ENCODE peak calls at places on chromosome 6, in six cellular contexts. D is stomach, F is esophagus muscularis mucosa, U is SK-N-SH, N is HepG2, A is transverse colon. W is an unnamed sample.

GRCh38 chr6:113067612-113068262 is 720.6 kb downstream of the RFPL4B start:
- DNase-seq in U (no peak), D (no peak), N (no peak), F (no peak), A (no peak), W (no peak)

GRCh38 chr6:36956111-36956820 is 1.7 kb downstream of the PI16 start:
- DNase-seq in U (no peak), F (no peak), A (no peak), N (no peak), D (peak), W (peak)

GRCh38 chr6:7106752-7107577 is 796 bp upstream of the RREB1 start:
- DNase-seq in U (no peak), A (peak), F (no peak), N (no peak), D (no peak), W (peak)

GRCh38 chr6:127518212-127518709 is 874 bp downstream of the MTCL3 start:
- DNase-seq in U (peak), A (no peak), N (no peak), F (no peak), D (no peak), W (no peak)

GRCh38 chr6:42339991-42340401 is 111.7 kb downstream of the TRERF1 start:
- DNase-seq in F (no peak), U (no peak), D (no peak), A (no peak), N (no peak), W (no peak)

GRCh38 chr6:136723780-136724179 is 68.5 kb downstream of the MAP3K5 start:
- DNase-seq in F (no peak), A (no peak), D (no peak), N (no peak), U (no peak), W (no peak)

GRCh38 chr6:117395164-117395563 is 30.6 kb downstream of the ROS1 start:
- DNase-seq in U (no peak), F (no peak), D (no peak), A (no peak), N (no peak), W (no peak)

GRCh38 chr6:144731229-144731628 is 446.1 kb downstream of the UTRN start:
- DNase-seq in A (no peak), F (no peak), D (no peak), N (no peak), U (no peak), W (no peak)

GRCh38 chr6:46329568-46329967 is 158.8 kb upstream of the ENPP5 start:
- DNase-seq in A (no peak), N (no peak), F (no peak), U (no peak), D (no peak), W (no peak)

GRCh38 chr6:141677598-141678211 is 455.0 kb upstream of the GJE1 start:
- DNase-seq in N (peak), U (peak), A (no peak), D (no peak), F (no peak), W (no peak)

GRCh38 chr6:164106345-164106769 is 691.8 kb downstream of the QKI start:
- DNase-seq in F (no peak), N (peak), A (no peak), U (peak), D (no peak), W (peak)

GRCh38 chr6:148857817-148858390 is 111.1 kb downstream of the UST start:
- DNase-seq in A (no peak), D (no peak), F (no peak), N (no peak), U (no peak), W (no peak)

GRCh38 chr6:107917468-107918375 is 40.3 kb downstream of the SEC63 start:
- DNase-seq in U (no peak), A (no peak), D (no peak), N (no peak), F (no peak), W (no peak)

GRCh38 chr6:142419071-142419470 is 117.3 kb downstream of the ADGRG6 start:
- DNase-seq in F (no peak), N (no peak), U (no peak), A (no peak), D (no peak), W (no peak)

GRCh38 chr6:64301307-64302236 is 666.0 kb downstream of the PHF3 start:
- DNase-seq in A (peak), D (no peak), U (no peak), F (no peak), N (peak), W (no peak)

GRCh38 chr6:84763397-84764331 is 734 bp downstream of the TBX18 start:
- DNase-seq in F (no peak), D (no peak), A (no peak), U (peak), N (no peak), W (peak)

GRCh38 chr6:41767112-41767946 is 12.4 kb downstream of the FRS3 start:
- DNase-seq in N (peak), D (peak), A (peak), U (peak), F (no peak), W (peak)

GRCh38 chr6:1608222-1608975 is 1.3 kb upstream of the FOXC1 start:
- DNase-seq in A (no peak), F (no peak), N (no peak), U (no peak), D (no peak), W (no peak)

GRCh38 chr6:107646176-107646575 is 156.3 kb downstream of the SOBP start:
- DNase-seq in F (no peak), U (no peak), D (peak), A (no peak), N (no peak), W (no peak)

GRCh38 chr6:130625825-130626500 is 201.2 kb upstream of the SMLR1 start:
- DNase-seq in D (no peak), U (no peak), F (no peak), N (no peak), A (no peak), W (no peak)

GRCh38 chr6:10976571-10976970 is 67.5 kb downstream of the ELOVL2 start:
- DNase-seq in D (no peak), U (no peak), A (no peak), N (no peak), F (peak), W (no peak)

GRCh38 chr6:142850653-142851434 is 94.1 kb downstream of the HIVEP2 start:
- DNase-seq in D (no peak), N (no peak), F (no peak), A (no peak), U (no peak), W (no peak)

GRCh38 chr6:14046476-14047068 is 71.0 kb upstream of the CD83 start:
- DNase-seq in F (no peak), D (peak), A (peak), N (peak), U (peak), W (peak)

GRCh38 chr6:83518946-83519489 is 6.7 kb downstream of the PRSS35 start:
- DNase-seq in F (no peak), D (no peak), U (peak), A (no peak), N (no peak), W (no peak)

GRCh38 chr6:154614101-154614500 is 103.6 kb upstream of the CNKSR3 start:
- DNase-seq in D (no peak), U (no peak), F (no peak), N (no peak), A (no peak), W (no peak)

GRCh38 chr6:16158943-16159557 is 30.2 kb downstream of the MYLIP start:
- DNase-seq in N (no peak), U (no peak), D (no peak), A (no peak), F (no peak), W (no peak)

GRCh38 chr6:101302593-101302992 is 90.9 kb upstream of the GRIK2 start:
- DNase-seq in N (no peak), D (no peak), U (no peak), A (no peak), F (no peak), W (no peak)

GRCh38 chr6:157648561-157648960 is 174.5 kb upstream of the SNX9 start:
- DNase-seq in A (no peak), F (no peak), D (no peak), U (no peak), N (no peak), W (no peak)

GRCh38 chr6:128039542-128039941 is 138.7 kb upstream of the THEMIS start:
- DNase-seq in D (no peak), A (no peak), F (no peak), U (no peak), N (no peak), W (no peak)

GRCh38 chr6:157014871-157015270 is 237.7 kb downstream of the ARID1B start:
- DNase-seq in N (no peak), F (no peak), U (no peak), A (no peak), D (no peak), W (no peak)

GRCh38 chr6:24078200-24078599 is 47.8 kb upstream of the NRSN1 start:
- DNase-seq in F (no peak), U (no peak), A (no peak), D (no peak), N (no peak), W (no peak)

GRCh38 chr6:40963019-40963418 is 76.0 kb downstream of the UNC5CL start:
- DNase-seq in F (peak), N (no peak), A (no peak), D (no peak), U (no peak), W (no peak)

GRCh38 chr6:79617521-79617941 is 13.6 kb upstream of the SH3BGRL2 start:
- DNase-seq in D (no peak), F (no peak), U (no peak), A (no peak), N (peak), W (no peak)

GRCh38 chr6:14984454-14984853 is 261.4 kb upstream of the JARID2 start:
- DNase-seq in A (peak), D (peak), F (no peak), N (peak), U (no peak), W (no peak)

GRCh38 chr6:107740496-107741190 is 83.5 kb downstream of the SCML4 start:
- DNase-seq in A (peak), U (no peak), N (no peak), D (no peak), F (peak), W (no peak)

GRCh38 chr6:110357696-110358535 is at the start of gene METTL24:
- DNase-seq in F (peak), D (peak), A (no peak), N (no peak), U (peak), W (peak)

GRCh38 chr6:111230351-111231077 is 143.2 kb downstream of the SLC16A10 start:
- DNase-seq in F (no peak), D (no peak), A (no peak), U (no peak), N (no peak), W (no peak)

GRCh38 chr6:37988696-37989095 is 169.2 kb downstream of the ZFAND3 start:
- DNase-seq in U (no peak), N (no peak), F (no peak), D (no peak), A (no peak), W (no peak)

GRCh38 chr6:131683479-131683878 is 17.7 kb downstream of the OR2A4 start:
- DNase-seq in A (no peak), U (no peak), D (no peak), N (no peak), F (no peak), W (no peak)

GRCh38 chr6:474454-475185 is 83.1 kb downstream of the IRF4 start:
- DNase-seq in F (no peak), A (peak), D (peak), N (no peak), U (peak), W (no peak)
- TF ChIP-seq POLR2AphosphoS5 in F (no peak), A (no peak), D (no peak), N (no peak), U (no peak), W (no peak)

DNA sequence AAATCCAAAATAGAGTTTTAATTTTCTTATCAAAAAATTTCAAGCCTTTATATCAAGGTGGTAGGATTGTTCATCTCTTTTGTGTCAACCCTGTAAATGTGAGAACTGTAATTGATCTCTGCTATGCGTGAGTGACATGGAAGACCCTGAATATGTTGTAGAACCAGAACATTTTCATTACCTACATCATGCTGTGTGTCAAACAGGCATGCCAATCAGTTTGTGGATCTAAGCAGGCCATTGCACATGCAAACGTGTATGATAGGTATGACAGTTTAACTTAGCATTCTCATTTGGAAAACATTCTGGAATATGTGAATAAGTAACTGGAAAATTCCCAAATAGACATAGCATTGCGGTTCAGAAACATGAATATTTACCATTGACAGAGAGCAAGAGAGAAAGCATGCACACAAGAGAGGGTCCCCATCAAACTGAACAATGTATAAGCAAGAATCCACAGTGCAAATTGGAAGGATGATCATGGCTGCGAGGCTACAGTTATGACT is 641.6 kb upstream of the AGPAT4 start:
- DNase-seq in D (no peak), N (no peak), A (no peak), U (no peak), F (no peak), W (no peak)
- TF ChIP-seq EP300 in D (no peak), N (no peak), A (no peak), U (no peak), F (no peak), W (no peak)

GRCh38 chr6:56841372-56841749 is 113.5 kb upstream of the BEND6 start:
- DNase-seq in F (no peak), U (no peak), N (no peak), D (no peak), A (no peak), W (no peak)
- TF ChIP-seq POLR2AphosphoS5 in F (no peak), U (no peak), N (no peak), D (no peak), A (no peak), W (no peak)

DNA sequence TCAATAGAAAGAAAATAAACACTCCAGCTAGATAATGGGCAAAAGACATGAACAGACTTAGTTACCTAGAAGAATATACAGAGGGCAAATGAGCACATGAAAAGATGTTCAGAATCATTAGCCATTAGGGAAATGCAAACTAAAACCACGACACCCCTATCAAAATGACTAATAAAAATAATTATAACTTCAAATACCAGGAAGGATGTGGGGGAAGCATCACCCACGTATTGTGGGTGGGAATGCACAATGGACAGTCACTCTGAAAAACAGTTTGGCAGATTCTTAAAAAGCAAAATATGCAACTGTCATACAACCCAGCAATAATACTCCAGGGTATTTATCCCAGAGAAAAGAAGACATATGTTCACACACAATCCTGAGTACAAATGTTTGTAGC is 92.6 kb downstream of the DLL1 start:
- DNase-seq in A (no peak), D (no peak), U (no peak), F (peak), N (no peak), W (no peak)
- TF ChIP-seq EP300 in A (no peak), D (no peak), U (no peak), F (no peak), N (no peak), W (no peak)

GRCh38 chr6:3494391-3495100 is 37.7 kb upstream of the SLC22A23 start:
- DNase-seq in D (no peak), F (no peak), N (no peak), U (no peak), A (no peak), W (no peak)

GRCh38 chr6:3489961-3490621 is 33.2 kb upstream of the SLC22A23 start:
- DNase-seq in D (no peak), U (no peak), F (no peak), A (no peak), N (no peak), W (no peak)

GRCh38 chr6:3489032-3489757 is 32.3 kb upstream of the SLC22A23 start:
- DNase-seq in F (no peak), U (no peak), D (no peak), N (no peak), A (no peak), W (no peak)

GRCh38 chr6:3484946-3485345 is 28.1 kb upstream of the SLC22A23 start:
- DNase-seq in F (no peak), U (no peak), A (no peak), D (no peak), N (no peak), W (no peak)

GRCh38 chr6:3490622-3490980 is 33.8 kb upstream of the SLC22A23 start:
- DNase-seq in N (no peak), D (no peak), A (no peak), U (no peak), F (no peak), W (no peak)
- TF ChIP-seq POLR2AphosphoS5 in N (no peak), D (no peak), A (no peak), U (no peak), F (no peak), W (no peak)

GRCh38 chr6:75748743-75749538 is at the start of gene MYO6:
- DNase-seq in F (no peak), A (peak), N (peak), D (peak), U (peak), W (peak)
- TF ChIP-seq EP300 in F (no peak), A (no peak), N (no peak), D (no peak), U (no peak), W (no peak)

DNA sequence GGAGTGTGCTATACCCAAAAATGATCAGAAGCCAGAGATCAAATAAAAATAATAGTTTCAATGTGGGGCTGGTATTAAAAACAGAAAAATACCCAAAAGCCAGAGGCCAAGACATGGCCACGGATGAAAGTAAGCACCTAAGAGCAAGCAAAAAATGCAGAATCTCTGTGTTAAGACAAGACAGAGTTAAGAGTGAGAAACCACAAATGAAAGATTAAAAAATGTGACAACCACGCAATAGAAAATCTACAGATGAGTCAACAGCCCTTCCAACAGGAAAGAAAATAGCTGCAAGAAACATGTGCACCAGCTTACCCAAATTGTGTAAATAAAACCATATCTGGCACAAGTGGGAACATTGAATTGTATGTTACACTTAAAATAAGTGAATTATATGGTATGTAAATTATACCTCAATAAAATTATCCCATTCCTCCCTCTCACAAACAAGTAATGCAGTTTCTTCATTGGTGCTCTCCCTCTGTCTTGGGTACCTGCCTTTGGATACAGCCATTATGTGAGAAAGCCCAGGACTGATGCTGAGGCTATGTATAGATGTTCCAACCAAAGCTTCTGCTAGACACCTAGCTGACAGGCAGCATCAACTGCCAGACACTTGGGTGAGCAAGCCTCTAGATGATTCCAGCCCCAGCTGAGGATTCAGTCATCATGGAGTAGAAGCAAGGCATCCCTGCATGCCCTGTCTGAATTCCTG is 55.3 kb upstream of the UFL1 start:
- DNase-seq in D (no peak), A (no peak), U (no peak), N (no peak), F (no peak), W (no peak)
- TF ChIP-seq POLR2AphosphoS5 in D (no peak), A (no peak), U (no peak), N (no peak), F (no peak), W (no peak)

DNA sequence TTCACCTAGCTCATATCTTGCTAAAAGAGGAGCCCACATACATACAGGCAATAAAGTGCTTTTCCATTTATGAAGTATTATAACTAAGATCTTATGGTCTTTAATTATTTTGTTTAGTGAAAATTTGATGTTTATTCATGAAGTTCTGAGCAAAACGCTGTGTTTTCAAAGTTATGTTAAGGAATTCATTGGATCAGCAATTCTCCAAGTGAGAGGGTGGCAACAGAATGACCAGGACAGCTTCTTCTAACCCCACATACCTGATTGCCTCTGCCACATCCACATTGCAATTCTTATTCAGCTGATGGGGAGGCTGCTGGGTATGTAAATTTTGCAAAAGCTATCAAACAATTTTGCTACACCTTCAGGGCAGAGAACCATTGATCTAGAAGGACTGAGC is 116.8 kb downstream of the OGFRL1 start:
- DNase-seq in F (no peak), D (no peak), U (no peak), N (no peak), A (no peak), W (no peak)
- TF ChIP-seq EP300 in F (no peak), D (no peak), U (no peak), N (no peak), A (no peak), W (no peak)

GRCh38 chr6:32977272-32977952 is 9.0 kb downstream of the BRD2 start:
- DNase-seq in U (no peak), D (no peak), N (no peak), F (no peak), A (no peak), W (no peak)
- TF ChIP-seq POLR2AphosphoS5 in U (no peak), D (no peak), N (peak), F (no peak), A (no peak), W (no peak)

W was measured in upper lobe of left lung.